ENCODE peak calls at places on chromosomes 6 and 20, in seven cellular contexts. Z, I, T, P, U, F and D are unnamed samples.

GRCh38 chr6:167826230-167827061 is at the start of gene AFDN:
- DNase-seq in Z (peak), I (no peak), T (no peak), P (no peak), U (peak), F (no peak), D (peak)

GRCh38 chr20:1280421-1281102 is 14.5 kb downstream of the SNPH start:
- DNase-seq in Z (no peak), I (no peak), T (no peak), P (no peak), U (peak), F (no peak), D (no peak)

GRCh38 chr6:114125597-114125996 is 154.6 kb upstream of the HDAC2 start:
- DNase-seq in Z (no peak), I (no peak), T (no peak), P (no peak), U (no peak), F (no peak), D (no peak)

GRCh38 chr6:155171109-155171746 is 92.6 kb upstream of the CLDN20 start:
- DNase-seq in Z (no peak), I (peak), T (no peak), P (peak), U (peak), F (peak), D (no peak)

GRCh38 chr6:116287668-116288282 is 8.0 kb upstream of the TSPYL1 start:
- DNase-seq in Z (peak), I (peak), T (no peak), P (no peak), U (peak), F (peak), D (no peak)

GRCh38 chr6:138520463-138520862 is 21.2 kb upstream of the NHSL1 start:
- DNase-seq in Z (peak), I (no peak), T (no peak), P (no peak), U (peak), F (no peak), D (no peak)

GRCh38 chr20:3203315-3204123 is 963 bp downstream of the DDRGK1 start:
- DNase-seq in Z (peak), I (no peak), T (no peak), P (no peak), U (peak), F (peak), D (peak)

GRCh38 chr20:22825076-22825475 is 210.0 kb upstream of the SSTR4 start:
- DNase-seq in Z (no peak), I (no peak), T (no peak), P (no peak), U (no peak), F (no peak), D (no peak)

GRCh38 chr20:35319206-35320197 is 27.3 kb upstream of the FAM83C start:
- DNase-seq in Z (no peak), I (no peak), T (no peak), P (no peak), U (no peak), F (no peak), D (no peak)

GRCh38 chr20:59664389-59665055 is 60.2 kb downstream of the PHACTR3 start:
- DNase-seq in Z (no peak), I (no peak), T (no peak), P (no peak), U (no peak), F (no peak), D (no peak)

GRCh38 chr6:147776631-147777030 is 268.1 kb downstream of the SAMD5 start:
- DNase-seq in Z (no peak), I (no peak), T (no peak), P (no peak), U (no peak), F (no peak), D (no peak)

GRCh38 chr6:11143394-11144371 is 32.2 kb upstream of the ERVFRD-1 start:
- DNase-seq in Z (no peak), I (peak), T (no peak), P (no peak), U (peak), F (peak), D (peak)
- TF ChIP-seq JUND in Z (no peak), I (peak), T (no peak), P (no peak), U (peak), F (peak), D (no peak)

GRCh38 chr6:1609662-1610496 is at the start of gene FOXC1:
- DNase-seq in Z (peak), I (peak), T (no peak), P (no peak), U (no peak), F (peak), D (peak)
- TF ChIP-seq JUND in Z (no peak), I (no peak), T (no peak), P (no peak), U (no peak), F (no peak), D (no peak)

GRCh38 chr6:79009819-79010218 is 68.2 kb downstream of the PHIP start:
- DNase-seq in Z (no peak), I (no peak), T (no peak), P (no peak), U (no peak), F (no peak), D (no peak)

GRCh38 chr6:79010422-79010821 is 67.6 kb downstream of the PHIP start:
- DNase-seq in Z (no peak), I (no peak), T (no peak), P (no peak), U (no peak), F (no peak), D (no peak)

GRCh38 chr6:79011940-79012339 is 66.1 kb downstream of the PHIP start:
- DNase-seq in Z (no peak), I (no peak), T (no peak), P (no peak), U (no peak), F (no peak), D (no peak)
- TF ChIP-seq JUND in Z (no peak), I (no peak), T (no peak), P (no peak), U (no peak), F (no peak), D (no peak)

DNA sequence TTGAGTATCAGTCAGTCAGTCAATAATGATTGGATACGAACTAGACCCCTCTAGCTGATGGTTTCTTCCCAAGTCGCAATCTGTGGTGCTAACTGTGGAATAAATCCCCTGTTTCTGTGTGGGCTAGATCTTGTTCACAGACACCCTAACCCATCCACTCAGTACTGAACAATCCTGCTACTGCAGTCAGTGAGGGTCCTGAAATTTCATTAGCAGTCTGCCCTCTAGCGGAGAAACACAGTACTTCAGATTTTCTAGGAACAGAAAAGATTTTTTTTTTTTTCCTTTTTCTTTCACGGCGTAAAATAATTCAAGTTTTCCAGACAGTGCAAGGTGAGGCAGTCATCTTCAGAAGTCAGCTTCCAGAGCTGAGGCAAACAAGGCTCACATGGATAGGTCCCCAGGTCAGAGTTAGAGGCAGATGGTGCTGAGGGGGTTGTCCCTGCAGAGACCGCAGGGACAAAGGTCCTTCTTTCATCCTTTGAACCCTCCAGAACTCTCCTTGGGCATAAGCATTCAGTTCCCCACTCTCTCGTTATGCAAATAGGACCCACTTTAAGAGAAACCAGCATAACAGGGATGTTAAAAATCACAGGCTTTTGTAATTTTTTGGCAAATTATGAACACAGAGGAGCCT is 119.6 kb downstream of the SCML4 start:
- DNase-seq in Z (peak), I (peak), T (no peak), P (no peak), U (peak), F (peak), D (no peak)
- TF ChIP-seq JUND in Z (no peak), I (no peak), T (no peak), P (no peak), U (no peak), F (no peak), D (no peak)

GRCh38 chr6:100617633-100618348 is 153.1 kb upstream of the SIM1 start:
- DNase-seq in Z (no peak), I (no peak), T (no peak), P (no peak), U (no peak), F (no peak), D (no peak)
- TF ChIP-seq JUND in Z (no peak), I (no peak), T (no peak), P (no peak), U (no peak), F (no peak), D (no peak)

GRCh38 chr6:53795702-53796450 is 1.1 kb downstream of the LRRC1 start:
- DNase-seq in Z (peak), I (no peak), T (no peak), P (no peak), U (no peak), F (peak), D (no peak)
- TF ChIP-seq JUND in Z (no peak), I (no peak), T (no peak), P (no peak), U (no peak), F (no peak), D (no peak)

GRCh38 chr20:61041481-61041880 is 210.6 kb upstream of the CDH4 start:
- DNase-seq in Z (no peak), I (no peak), T (no peak), P (no peak), U (no peak), F (no peak), D (no peak)

GRCh38 chr20:61044499-61044898 is 207.6 kb upstream of the CDH4 start:
- DNase-seq in Z (no peak), I (no peak), T (no peak), P (no peak), U (peak), F (no peak), D (no peak)

GRCh38 chr20:61043681-61044080 is 208.4 kb upstream of the CDH4 start:
- DNase-seq in Z (no peak), I (no peak), T (no peak), P (no peak), U (no peak), F (no peak), D (no peak)

GRCh38 chr20:61045091-61045490 is 207.0 kb upstream of the CDH4 start:
- DNase-seq in Z (no peak), I (no peak), T (no peak), P (no peak), U (no peak), F (no peak), D (no peak)

GRCh38 chr20:61042501-61043385 is 209.3 kb upstream of the CDH4 start:
- DNase-seq in Z (no peak), I (no peak), T (no peak), P (no peak), U (peak), F (no peak), D (peak)
- TF ChIP-seq JUND in Z (no peak), I (no peak), T (no peak), P (no peak), U (no peak), F (no peak), D (no peak)

DNA sequence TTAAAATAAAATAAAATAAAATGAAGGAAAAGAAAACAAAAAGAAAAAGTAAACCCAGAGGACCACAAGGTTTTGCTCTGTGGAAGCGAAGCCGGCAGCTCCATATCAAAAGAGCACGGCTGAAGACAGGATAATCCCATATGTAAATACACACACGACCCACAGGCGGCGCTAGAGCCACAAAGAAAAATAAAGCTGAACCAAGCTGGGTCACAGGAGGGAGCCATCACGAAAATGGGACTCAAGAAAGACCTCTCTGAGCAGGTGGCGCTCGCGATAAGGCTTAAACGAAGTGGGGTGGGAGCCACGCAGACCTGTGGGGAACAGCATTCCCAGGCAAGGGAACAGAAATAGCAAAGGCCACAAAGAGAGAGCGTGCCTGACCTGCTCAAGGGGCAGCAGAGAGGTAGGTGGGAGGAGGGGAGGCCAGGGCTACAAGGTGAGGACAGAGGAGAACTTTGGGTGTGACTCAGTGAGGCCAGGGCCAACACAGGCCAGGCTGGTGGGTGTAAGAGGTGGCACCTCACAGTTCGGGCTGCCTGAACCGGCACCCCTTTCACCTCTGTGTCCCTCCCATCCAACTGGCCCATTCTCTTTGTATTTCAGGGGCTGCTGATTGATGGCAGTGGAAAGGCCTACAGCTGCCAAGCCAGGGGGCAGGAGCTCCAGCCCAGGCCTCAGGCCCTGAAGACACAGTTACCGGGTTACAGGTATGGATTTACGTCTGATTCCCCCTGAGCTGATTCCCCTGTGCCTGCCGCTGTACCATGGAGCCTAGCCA is 26.0 kb downstream of the PTGIS start:
- DNase-seq in Z (peak), I (peak), T (no peak), P (peak), U (peak), F (peak), D (peak)
- TF ChIP-seq JUND in Z (no peak), I (no peak), T (no peak), P (no peak), U (no peak), F (no peak), D (no peak)

GRCh38 chr6:24451581-24452041 is 37.8 kb downstream of the GPLD1 start:
- DNase-seq in Z (peak), I (no peak), T (no peak), P (no peak), U (peak), F (no peak), D (no peak)
- TF ChIP-seq JUND in Z (no peak), I (no peak), T (no peak), P (no peak), U (no peak), F (no peak), D (no peak)